ENCODE peak calls at places on chromosomes 7 and 10, in four cellular contexts. I is small intestine, M is mammary epithelial cell, O is PC-9. B is an unnamed sample. For H3K4me1, the result is how much of the 10 kb centered on the place peaks cover.

GRCh38 chr10:61263561-61263960 is 189.6 kb downstream of the TMEM26 start:
- DNase-seq in I (no peak), M (no peak), O (no peak), B (peak)

GRCh38 chr10:125627646-125628045 is 55.3 kb downstream of the TEX36 start:
- DNase-seq in M (no peak), I (no peak), O (no peak), B (no peak)

GRCh38 chr7:123480107-123480506 is 54.3 kb downstream of the IQUB start:
- DNase-seq in M (no peak), O (no peak), I (no peak), B (no peak)

GRCh38 chr7:142628945-142629344 is 120.3 kb upstream of the PRSS1 start:
- DNase-seq in O (no peak), M (no peak), I (no peak), B (no peak)

GRCh38 chr7:29488203-29488970 is 75.2 kb upstream of the PRR15 start:
- DNase-seq in M (no peak), O (no peak), I (no peak), B (no peak)

GRCh38 chr7:135414850-135415439 is 95.0 kb downstream of the CNOT4 start:
- DNase-seq in M (peak), O (peak), I (peak), B (peak)

GRCh38 chr7:34497153-34497777 is 160.8 kb upstream of the NPSR1 start:
- DNase-seq in O (no peak), M (no peak), I (no peak), B (peak)

GRCh38 chr10:90871279-90871760 is 454 bp upstream of the RPP30 start:
- DNase-seq in I (peak), M (peak), O (peak), B (peak)

GRCh38 chr7:39709029-39709428 is 85.7 kb downstream of the RALA start:
- DNase-seq in O (no peak), M (no peak), I (no peak), B (no peak)

GRCh38 chr10:67306588-67307205 is 380.9 kb downstream of the LRRTM3 start:
- DNase-seq in M (peak), O (no peak), I (peak), B (peak)

GRCh38 chr7:330554-331230 is 40.7 kb downstream of the FOXL3 start:
- DNase-seq in I (peak), M (no peak), O (no peak), B (no peak)

GRCh38 chr10:21536874-21537273 is 2.8 kb downstream of the MLLT10 start:
- DNase-seq in I (no peak), O (no peak), M (no peak), B (no peak)

GRCh38 chr10:31701546-31701945 is 227.1 kb downstream of the ARHGAP12 start:
- DNase-seq in I (no peak), M (no peak), O (no peak), B (no peak)

GRCh38 chr10:116741391-116742351 is 695 bp downstream of the HSPA12A start:
- DNase-seq in I (no peak), M (no peak), O (no peak), B (no peak)

GRCh38 chr10:122154733-122155366 is 116.2 kb upstream of the BTBD16 start:
- DNase-seq in O (no peak), M (peak), I (no peak), B (no peak)

GRCh38 chr10:131061221-131061620 is 250.3 kb downstream of the TCERG1L start:
- DNase-seq in O (no peak), M (no peak), I (no peak), B (no peak)

GRCh38 chr10:126504051-126504760 is 115.9 kb upstream of the ADAM12 start:
- DNase-seq in M (peak), I (peak), O (peak), B (peak)

GRCh38 chr7:20214787-20215669 is 2.2 kb downstream of the MACC1 start:
- DNase-seq in M (peak), I (peak), O (no peak), B (no peak)

GRCh38 chr7:155066417-155066950 is 3.6 kb upstream of the HTR5A start:
- DNase-seq in O (no peak), I (no peak), M (peak), B (no peak)

GRCh38 chr7:104980969-104981670 is 32.9 kb upstream of the KMT2E start:
- DNase-seq in I (peak), O (no peak), M (peak), B (peak)

GRCh38 chr7:96144260-96144526 is 177.7 kb downstream of the SLC25A13 start:
- DNase-seq in I (no peak), M (no peak), O (no peak), B (no peak)

GRCh38 chr7:152351168-152351567 is 84.6 kb downstream of the KMT2C start:
- DNase-seq in I (no peak), O (no peak), M (no peak), B (no peak)

GRCh38 chr7:103025341-103025740 is 49.3 kb downstream of the FBXL13 start:
- DNase-seq in I (no peak), O (no peak), M (no peak), B (no peak)

GRCh38 chr10:115861455-115861854 is 411.6 kb downstream of the GFRA1 start:
- DNase-seq in O (no peak), M (no peak), I (no peak), B (no peak)

GRCh38 chr10:63707254-63707910 is 186.2 kb downstream of the REEP3 start:
- DNase-seq in I (peak), M (peak), O (peak), B (no peak)

GRCh38 chr10:51244739-51245138 is 170.5 kb downstream of the PRKG1 start:
- DNase-seq in O (no peak), M (no peak), I (no peak), B (no peak)

GRCh38 chr7:2944729-2945128 is 98.9 kb downstream of the CARD11 start:
- DNase-seq in M (no peak), I (no peak), O (no peak), B (no peak)

GRCh38 chr10:110803830-110804338 is 67.8 kb upstream of the PDCD4 start:
- DNase-seq in O (no peak), M (peak), I (peak), B (peak)

GRCh38 chr10:24008164-24009066 is 200.5 kb upstream of the KIAA1217 start:
- DNase-seq in I (no peak), O (no peak), M (peak), B (peak)

GRCh38 chr7:100893910-100894763 is 1.6 kb downstream of the ACHE start:
- DNase-seq in M (no peak), I (no peak), O (no peak), B (no peak)

GRCh38 chr7:143405671-143406352 is 2.8 kb downstream of the EPHA1 start:
- DNase-seq in I (peak), O (no peak), M (no peak), B (peak)

GRCh38 chr7:138440460-138440859 is 19.6 kb upstream of the TRIM24 start:
- DNase-seq in I (no peak), O (no peak), M (no peak), B (no peak)

GRCh38 chr7:106153891-106154449 is 41.9 kb upstream of the SYPL1 start:
- DNase-seq in O (peak), M (peak), I (peak), B (peak)

GRCh38 chr10:103649654-103650423 is 156.3 kb downstream of the NEURL1 start:
- DNase-seq in O (no peak), I (no peak), M (no peak), B (no peak)
- H3K4me1 ChIP-seq in O (under half), I (under half), M (under half), B (under half)

GRCh38 chr10:47107226-47107625 is 192.8 kb upstream of the GDF10 start:
- DNase-seq in O (no peak), M (no peak), I (no peak), B (no peak)
- H3K4me1 ChIP-seq in O (under half), M (under half), I (under half), B (under half)

GRCh38 chr10:102633848-102634247 is 10.4 kb upstream of the TRIM8 start:
- DNase-seq in M (no peak), O (no peak), I (no peak), B (no peak)
- H3K4me1 ChIP-seq in M (half or more), O (half or more), I (under half), B (under half)

DNA sequence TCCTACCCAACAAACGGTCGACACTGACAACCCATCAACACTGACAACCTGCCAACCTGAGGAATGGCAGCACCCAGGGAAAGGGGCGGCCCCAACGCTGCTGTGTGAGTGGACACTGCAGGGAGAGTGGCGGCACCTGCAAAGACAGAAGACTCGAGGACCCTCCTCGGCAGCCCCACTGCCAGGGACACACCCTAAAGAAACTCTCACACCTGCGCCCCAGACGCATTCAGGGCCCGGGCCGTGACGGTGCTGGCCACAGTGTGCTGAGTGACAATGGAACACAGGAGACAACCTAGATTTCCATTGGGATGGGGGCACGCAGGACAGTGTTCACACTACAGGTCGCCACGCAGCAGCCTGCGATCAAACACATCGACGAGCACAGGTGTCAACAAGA is 3.6 kb downstream of the CAMK2B start:
- DNase-seq in I (no peak), O (no peak), M (no peak), B (no peak)
- H3K4me1 ChIP-seq in I (under half), O (under half), M (under half), B (under half)

GRCh38 chr10:43944742-43945730 is 296.4 kb upstream of the ZNF32 start:
- DNase-seq in I (no peak), O (no peak), M (no peak), B (no peak)
- H3K4me1 ChIP-seq in I (under half), O (under half), M (under half), B (under half)

DNA sequence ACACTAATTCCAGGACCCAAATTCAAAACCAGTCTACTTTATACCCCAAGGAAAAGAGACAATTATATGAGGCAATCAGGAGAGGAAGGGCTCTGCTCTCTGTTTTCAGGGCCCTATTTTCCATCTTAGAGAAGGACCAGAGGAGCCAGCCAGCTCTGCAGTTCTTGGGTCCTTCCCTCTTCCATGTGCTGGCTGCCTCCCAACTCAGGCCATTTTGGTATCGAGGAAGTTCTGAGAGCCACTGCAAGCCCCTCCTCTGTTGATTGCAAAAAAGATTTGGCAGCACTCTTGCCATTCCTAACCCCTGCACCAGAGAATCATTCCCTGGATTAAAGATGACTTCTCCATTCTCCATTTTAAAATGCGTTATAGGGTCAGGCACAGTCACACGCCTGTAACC is 151.2 kb downstream of the AOAH start:
- DNase-seq in I (no peak), M (no peak), O (no peak), B (no peak)
- H3K4me1 ChIP-seq in I (under half), M (under half), O (under half), B (under half)

DNA sequence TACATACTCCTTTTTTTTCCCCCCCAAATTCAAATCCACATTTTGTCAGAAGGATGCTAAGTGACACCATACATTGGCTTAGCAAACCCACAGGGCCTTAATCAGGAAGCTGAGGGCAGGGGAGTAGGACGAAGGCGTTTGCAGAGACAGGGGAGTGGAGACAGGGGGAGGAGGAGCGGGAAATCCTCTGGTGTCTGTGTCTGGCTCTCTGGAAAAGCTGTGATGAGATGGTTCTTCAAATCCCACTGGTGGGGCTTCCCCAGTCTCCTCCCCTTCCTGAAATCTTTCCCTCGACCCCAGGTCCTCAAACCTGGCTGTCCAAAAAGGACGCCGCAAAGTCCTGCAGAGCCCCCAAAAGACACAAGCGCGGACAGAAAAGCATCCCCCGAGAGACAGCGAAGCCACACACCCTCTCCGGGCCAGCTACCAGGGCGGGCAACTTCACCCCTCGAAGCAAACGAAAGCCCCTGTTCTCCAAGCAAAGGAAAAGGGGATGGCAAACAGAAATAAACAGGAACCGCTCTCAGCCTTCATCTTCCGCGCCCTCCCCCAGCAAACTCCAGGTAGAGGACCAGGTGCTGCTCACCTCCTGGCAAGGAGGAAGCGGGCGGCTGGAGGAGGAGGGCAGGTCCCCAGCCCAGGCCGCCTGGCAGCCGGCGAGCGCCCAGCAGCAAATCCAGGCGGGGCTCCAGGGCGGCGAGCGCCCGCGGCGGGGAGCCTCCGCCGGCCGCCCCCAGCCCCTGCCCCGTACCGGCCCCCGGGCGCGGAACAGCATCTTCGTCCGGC is 522 bp downstream of the ELAPOR2 start:
- DNase-seq in O (peak), M (no peak), I (peak), B (no peak)
- H3K4me1 ChIP-seq in O (under half), M (under half), I (under half), B (under half)

DNA sequence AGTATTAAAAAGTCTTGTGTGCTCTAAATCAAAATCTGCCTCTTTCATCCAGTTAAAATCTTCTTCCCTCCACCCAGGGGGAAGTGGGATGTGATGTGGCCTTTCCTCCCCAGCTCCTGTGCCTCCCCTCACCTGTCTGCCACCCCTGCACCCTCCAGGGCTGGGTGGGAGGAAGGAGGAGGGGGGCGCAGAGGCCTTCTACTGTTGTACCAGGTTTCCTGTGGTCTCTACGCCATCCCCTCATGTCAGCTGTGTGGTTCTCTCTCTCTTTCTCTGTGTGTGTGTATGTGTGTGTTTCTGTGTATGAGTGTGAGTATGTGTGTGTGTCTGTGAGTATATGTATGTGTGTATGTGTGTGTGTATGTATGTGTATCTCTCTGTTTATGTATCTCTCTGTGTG is 45.6 kb upstream of the C10orf71 start:
- DNase-seq in M (no peak), O (no peak), I (no peak), B (no peak)
- H3K4me1 ChIP-seq in M (under half), O (under half), I (under half), B (under half)

GRCh38 chr7:18472161-18472483 is 23.4 kb upstream of the HDAC9 start:
- DNase-seq in O (no peak), I (no peak), M (no peak), B (no peak)
- H3K4me1 ChIP-seq in O (under half), I (under half), M (under half), B (under half)

DNA sequence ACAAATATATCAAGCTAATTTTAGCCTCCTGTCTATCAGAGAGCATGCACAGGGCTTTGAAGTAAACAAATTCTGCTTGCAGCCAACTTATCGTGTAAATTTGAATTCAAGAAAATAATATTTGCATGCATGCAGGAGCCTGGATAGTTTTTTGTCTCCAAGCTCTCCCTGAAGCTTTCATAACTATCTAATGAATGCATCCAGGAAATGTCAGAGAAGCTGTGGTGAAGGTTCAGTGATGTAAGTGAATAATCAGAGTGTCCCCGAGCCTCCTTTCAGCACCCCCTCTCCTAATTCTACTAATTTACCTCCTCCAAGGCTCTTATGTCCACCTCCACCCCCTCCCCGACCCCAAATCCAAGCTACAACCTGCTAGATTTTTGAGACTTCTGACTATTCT is 172.0 kb upstream of the ZNF32 start:
- DNase-seq in O (no peak), M (no peak), I (no peak), B (no peak)
- H3K4me1 ChIP-seq in O (under half), M (under half), I (under half), B (under half)